ENCODE peak calls at places on chromosome 6, in eight cellular contexts. V, C, M, F, Z, P, E and G are unnamed samples.

GRCh38 chr6:42629845-42630244 is 66.0 kb downstream of the UBR2 start:
- DNase-seq in V (no peak), C (no peak), M (no peak), F (no peak), Z (no peak), P (peak), E (no peak), G (no peak)

GRCh38 chr6:165990216-165990615 is 177.4 kb downstream of the TBXT start:
- DNase-seq in V (no peak), C (no peak), M (no peak), F (no peak), Z (no peak), P (no peak), E (no peak), G (no peak)

GRCh38 chr6:30763618-30764489 is 19.5 kb upstream of the IER3 start:
- DNase-seq in V (no peak), C (no peak), M (no peak), F (no peak), Z (no peak), P (peak), E (no peak), G (no peak)

GRCh38 chr6:108883172-108883571 is 35.0 kb downstream of the ARMC2 start:
- DNase-seq in V (no peak), C (no peak), M (no peak), F (no peak), Z (no peak), P (peak), E (no peak), G (no peak)

GRCh38 chr6:158481612-158482473 is 78.0 kb upstream of the TMEM181 start:
- DNase-seq in V (peak), C (no peak), M (no peak), F (no peak), Z (no peak), P (no peak), E (no peak), G (no peak)

GRCh38 chr6:41966961-41967311 is 25.3 kb upstream of the CCND3 start:
- DNase-seq in V (peak), C (no peak), M (no peak), F (no peak), Z (peak), P (no peak), E (no peak), G (peak)

GRCh38 chr6:123594776-123595175 is 42.0 kb downstream of the TRDN start:
- DNase-seq in V (no peak), C (no peak), M (no peak), F (no peak), Z (no peak), P (no peak), E (no peak), G (no peak)

GRCh38 chr6:6006428-6007310 is at the start of gene NRN1:
- DNase-seq in V (no peak), C (no peak), M (no peak), F (peak), Z (peak), P (no peak), E (peak), G (no peak)

GRCh38 chr6:166050559-166050958 is 117.1 kb downstream of the TBXT start:
- DNase-seq in V (no peak), C (no peak), M (no peak), F (no peak), Z (peak), P (no peak), E (no peak), G (no peak)

GRCh38 chr6:149545258-149545753 is 537 bp downstream of the PPIL4 start:
- DNase-seq in V (no peak), C (peak), M (peak), F (no peak), Z (peak), P (no peak), E (peak), G (peak)

GRCh38 chr6:33589723-33590530 is 9.9 kb upstream of the BAK1 start:
- DNase-seq in V (peak), C (peak), M (peak), F (no peak), Z (peak), P (peak), E (peak), G (peak)

GRCh38 chr6:46051962-46052361 is 36.3 kb upstream of the CLIC5 start:
- DNase-seq in V (no peak), C (no peak), M (no peak), F (no peak), Z (no peak), P (no peak), E (no peak), G (no peak)

GRCh38 chr6:127222418-127222817 is 44.2 kb upstream of the RNF146 start:
- DNase-seq in V (no peak), C (no peak), M (no peak), F (no peak), Z (no peak), P (no peak), E (no peak), G (no peak)

GRCh38 chr6:43926644-43927524 is 156.9 kb downstream of the VEGFA start:
- DNase-seq in V (peak), C (peak), M (peak), F (peak), Z (peak), P (no peak), E (peak), G (peak)

GRCh38 chr6:139588076-139588639 is 213.7 kb upstream of the CITED2 start:
- DNase-seq in V (peak), C (peak), M (peak), F (no peak), Z (no peak), P (no peak), E (no peak), G (no peak)

GRCh38 chr6:76770166-76770565 is 693.1 kb downstream of the HTR1B start:
- DNase-seq in V (no peak), C (no peak), M (no peak), F (no peak), Z (no peak), P (no peak), E (no peak), G (no peak)

GRCh38 chr6:141744971-141745370 is 387.8 kb upstream of the GJE1 start:
- DNase-seq in V (no peak), C (no peak), M (no peak), F (no peak), Z (no peak), P (no peak), E (no peak), G (no peak)

GRCh38 chr6:147950623-147950987 is 392.0 kb upstream of the SASH1 start:
- DNase-seq in V (no peak), C (no peak), M (no peak), F (no peak), Z (no peak), P (no peak), E (no peak), G (no peak)

GRCh38 chr6:36315921-36316320 is 20.8 kb downstream of the BNIP5 start:
- DNase-seq in V (no peak), C (no peak), M (peak), F (no peak), Z (no peak), P (no peak), E (no peak), G (no peak)

GRCh38 chr6:89162047-89162371 is 16.2 kb downstream of the PM20D2 start:
- DNase-seq in V (no peak), C (no peak), M (no peak), F (no peak), Z (no peak), P (no peak), E (no peak), G (peak)

GRCh38 chr6:51028271-51028670 is 209.6 kb downstream of the TFAP2B start:
- DNase-seq in V (no peak), C (no peak), M (no peak), F (no peak), Z (no peak), P (no peak), E (no peak), G (no peak)

GRCh38 chr6:98880486-98880885 is 46.1 kb downstream of the POU3F2 start:
- DNase-seq in V (no peak), C (no peak), M (no peak), F (no peak), Z (no peak), P (peak), E (no peak), G (no peak)

GRCh38 chr6:142802124-142802523 is 142.9 kb downstream of the HIVEP2 start:
- DNase-seq in V (peak), C (no peak), M (no peak), F (no peak), Z (peak), P (no peak), E (no peak), G (no peak)

GRCh38 chr6:40097590-40097989 is 163.3 kb upstream of the MOCS1 start:
- DNase-seq in V (no peak), C (no peak), M (no peak), F (no peak), Z (no peak), P (no peak), E (no peak), G (no peak)

GRCh38 chr6:42249279-42249678 is 31.6 kb upstream of the MRPS10 start:
- DNase-seq in V (no peak), C (no peak), M (no peak), F (no peak), Z (no peak), P (no peak), E (no peak), G (no peak)

GRCh38 chr6:168284187-168284586 is 35.4 kb downstream of the DACT2 start:
- DNase-seq in V (no peak), C (no peak), M (no peak), F (no peak), Z (no peak), P (no peak), E (no peak), G (peak)

GRCh38 chr6:73710470-73710869 is 14.5 kb downstream of the CD109 start:
- DNase-seq in V (peak), C (peak), M (no peak), F (no peak), Z (no peak), P (no peak), E (no peak), G (no peak)

GRCh38 chr6:116876635-116877611 is at the start of gene RFX6:
- DNase-seq in V (no peak), C (peak), M (peak), F (peak), Z (peak), P (no peak), E (peak), G (no peak)

GRCh38 chr6:109318328-109318876 is 63.9 kb downstream of the CD164 start:
- DNase-seq in V (no peak), C (no peak), M (peak), F (no peak), Z (no peak), P (no peak), E (no peak), G (no peak)

GRCh38 chr6:168026925-168027324 is 29.5 kb downstream of the KIF25 start:
- DNase-seq in V (no peak), C (no peak), M (no peak), F (no peak), Z (no peak), P (no peak), E (no peak), G (no peak)

GRCh38 chr6:137677714-137678113 is 183.5 kb upstream of the OLIG3 start:
- DNase-seq in V (no peak), C (no peak), M (peak), F (no peak), Z (no peak), P (no peak), E (no peak), G (peak)

GRCh38 chr6:112501705-112502104 is 154.6 kb downstream of the RFPL4B start:
- DNase-seq in V (no peak), C (no peak), M (no peak), F (no peak), Z (peak), P (no peak), E (peak), G (no peak)

GRCh38 chr6:168699631-168700315 is 258.8 kb downstream of the SMOC2 start:
- DNase-seq in V (no peak), C (no peak), M (no peak), F (no peak), Z (no peak), P (no peak), E (peak), G (peak)

GRCh38 chr6:4599924-4600323 is 176.3 kb upstream of the CDYL start:
- DNase-seq in V (peak), C (no peak), M (no peak), F (no peak), Z (no peak), P (no peak), E (no peak), G (no peak)

DNA sequence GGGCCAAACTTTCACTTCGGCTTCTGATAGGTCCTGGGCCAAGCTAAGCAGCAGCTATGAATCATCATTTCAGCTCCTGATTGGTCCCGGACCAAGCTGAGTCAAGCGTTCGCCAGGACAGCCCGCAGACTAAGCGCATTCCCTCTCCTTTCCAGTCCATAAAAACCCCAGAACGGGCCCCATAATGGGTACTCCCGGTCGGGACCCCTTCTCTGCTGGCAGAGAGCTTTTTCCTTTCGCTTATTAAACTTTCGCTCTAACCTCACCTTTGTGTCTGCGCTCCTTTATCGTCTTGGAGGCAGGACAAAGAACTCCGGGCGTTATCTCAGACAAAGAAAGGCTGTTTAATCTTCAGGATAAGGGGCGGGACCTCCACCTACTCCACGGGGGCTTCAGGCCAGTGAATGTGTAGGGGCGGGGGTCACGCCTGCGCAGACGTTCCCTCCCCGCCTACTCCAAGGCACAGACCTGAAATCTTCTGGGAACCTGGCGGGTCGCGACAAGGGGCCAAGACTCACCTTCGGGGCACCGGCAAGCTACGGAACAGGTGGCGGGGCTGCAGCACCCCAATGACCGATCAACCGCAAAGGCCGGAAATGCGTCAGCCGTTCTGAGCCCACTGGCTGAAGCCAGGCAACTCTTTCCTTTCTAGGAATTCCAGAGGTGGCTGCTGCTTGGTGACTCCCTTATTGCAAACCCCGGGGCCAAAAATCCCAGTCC is at the start of gene ZSCAN31:
- DNase-seq in V (peak), C (peak), M (peak), F (peak), Z (peak), P (peak), E (peak), G (peak)
- TF ChIP-seq POLR2AphosphoS5 in V (peak), C (peak), M (peak), F (peak), Z (peak), P (peak), E (peak), G (peak)

GRCh38 chr6:71373943-71374342 is 85.3 kb downstream of the OGFRL1 start:
- DNase-seq in V (no peak), C (no peak), M (no peak), F (no peak), Z (no peak), P (no peak), E (no peak), G (no peak)
- H3K4me3 ChIP-seq in V (no peak), C (no peak), M (no peak), F (no peak), Z (no peak), P (no peak), E (no peak), G (no peak)

DNA sequence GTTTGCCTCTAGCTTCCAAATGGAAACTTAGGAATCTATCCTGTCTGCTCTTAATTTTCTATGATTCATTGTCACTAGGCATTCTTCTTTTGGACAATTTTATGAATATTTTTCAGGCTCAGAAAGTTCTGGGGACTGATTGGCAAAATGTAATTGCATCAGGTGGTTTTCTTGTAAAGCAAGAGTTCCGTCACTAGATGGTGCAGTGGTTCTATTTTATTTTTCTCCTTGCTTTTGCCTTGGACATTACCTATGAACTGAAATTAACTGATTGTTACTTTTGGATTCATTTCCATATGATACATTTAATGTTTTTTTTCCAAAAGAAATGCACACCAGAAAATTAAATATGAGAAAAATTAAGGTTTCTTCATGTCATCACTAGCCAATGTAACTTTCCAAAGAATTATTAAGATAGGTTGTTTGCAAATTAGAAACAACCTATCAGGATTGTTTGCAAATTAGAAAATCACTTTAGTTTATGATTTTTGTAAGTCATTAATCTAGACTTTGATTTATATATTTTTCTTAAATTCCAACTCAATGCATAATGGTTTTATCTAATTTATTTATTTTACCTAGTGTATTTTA is 48.0 kb downstream of the TMEM170B start:
- DNase-seq in V (peak), C (no peak), M (no peak), F (no peak), Z (peak), P (peak), E (peak), G (no peak)
- TF ChIP-seq CTCF in V (peak), C (peak), M (peak), F (peak), Z (peak), P (peak), E (peak), G (peak)

DNA sequence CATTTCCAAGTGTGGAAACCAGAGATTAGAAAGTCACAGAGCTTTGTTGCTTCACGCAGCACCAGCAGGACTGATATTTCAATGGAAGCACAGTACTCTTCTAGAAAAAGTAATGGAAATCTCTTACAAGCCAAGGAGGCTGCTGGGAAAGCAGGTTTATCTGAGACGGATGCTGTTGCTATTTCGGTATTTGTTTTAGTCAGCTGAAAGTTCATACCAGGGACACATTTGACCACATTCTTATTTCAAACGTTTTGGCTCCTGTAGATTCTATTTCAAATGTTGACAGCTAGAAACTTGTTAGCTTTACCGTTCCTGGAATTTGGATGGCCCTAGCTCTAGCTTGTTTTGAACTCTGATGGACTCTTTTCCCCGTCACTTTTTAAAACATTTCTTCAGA is 3.7 kb upstream of the TMEM242 start:
- DNase-seq in V (no peak), C (no peak), M (no peak), F (no peak), Z (no peak), P (no peak), E (no peak), G (no peak)
- TF ChIP-seq POLR2AphosphoS5 in V (no peak), C (no peak), M (no peak), F (no peak), Z (no peak), P (no peak), E (no peak), G (no peak)

DNA sequence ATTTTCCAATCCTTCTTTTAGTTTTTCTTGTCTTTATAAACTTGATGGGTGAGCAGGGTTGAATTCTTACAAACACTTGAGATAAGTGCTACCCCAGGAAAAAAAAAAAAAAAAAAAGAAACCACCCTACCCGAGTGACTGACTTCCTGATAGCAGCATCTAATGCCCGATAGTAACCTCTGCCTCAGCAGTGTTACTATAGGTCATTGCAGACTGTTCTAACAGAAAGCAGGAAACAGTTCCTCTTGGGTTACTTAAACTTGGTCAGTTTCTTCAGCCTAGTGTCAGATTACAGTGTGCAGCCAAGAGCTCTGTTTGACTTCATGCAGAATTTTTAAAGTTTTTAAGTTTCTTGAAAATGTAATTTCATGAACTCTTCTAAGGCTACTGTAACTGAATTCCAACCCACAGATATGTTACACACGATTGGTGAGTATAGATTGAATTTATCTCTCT is 2.1 kb downstream of the MYLIP start:
- DNase-seq in V (no peak), C (peak), M (peak), F (no peak), Z (peak), P (peak), E (peak), G (no peak)
- H3K4me3 ChIP-seq in V (no peak), C (peak), M (peak), F (peak), Z (peak), P (peak), E (peak), G (peak)